ENCODE peak calls at places on chromosomes 6 and 20, in four cellular contexts. One of them, this sample, is unnamed.

GRCh38 chr6:122184260-122184934 is 215.1 kb upstream of the HSF2 start:
- DNase-seq in GM23338: no peak
- DNase-seq in brain microvascular endothelial cell: no peak
- DNase-seq in mesenchymal stem cell: peak; percentile 41
- DNase-seq in this sample: peak; percentile 67

GRCh38 chr6:33297956-33298772 is 578 bp downstream of the RGL2 start:
- DNase-seq in GM23338: peak; percentile 93
- DNase-seq in brain microvascular endothelial cell: peak; percentile 85
- DNase-seq in mesenchymal stem cell: peak; percentile 96
- DNase-seq in this sample: peak; percentile 81

GRCh38 chr6:77015350-77015749 is 447.9 kb downstream of the HTR1B start:
- DNase-seq in GM23338: no peak
- DNase-seq in brain microvascular endothelial cell: peak; percentile 53
- DNase-seq in mesenchymal stem cell: peak; percentile 83
- DNase-seq in this sample: peak; percentile 87

GRCh38 chr6:21595951-21596378 is 2.4 kb downstream of the SOX4 start:
- DNase-seq in GM23338: no peak
- DNase-seq in brain microvascular endothelial cell: no peak
- DNase-seq in mesenchymal stem cell: peak; percentile 21
- DNase-seq in this sample: no peak

GRCh38 chr6:70180904-70181599 is 121.8 kb downstream of the COL9A1 start:
- DNase-seq in GM23338: no peak
- DNase-seq in brain microvascular endothelial cell: no peak
- DNase-seq in mesenchymal stem cell: peak; percentile 40
- DNase-seq in this sample: no peak

GRCh38 chr20:59835448-59836395 is 97.7 kb downstream of the SYCP2 start:
- DNase-seq in GM23338: peak; percentile 61
- DNase-seq in brain microvascular endothelial cell: peak; percentile 38
- DNase-seq in mesenchymal stem cell: no peak
- DNase-seq in this sample: peak; percentile 18

GRCh38 chr6:75493400-75494064 is at the start of gene FILIP1:
- DNase-seq in GM23338: peak; percentile 27
- DNase-seq in brain microvascular endothelial cell: peak; percentile 87
- DNase-seq in mesenchymal stem cell: peak; percentile 79
- DNase-seq in this sample: peak; percentile 78

GRCh38 chr6:33609444-33610034 is 11.6 kb upstream of the ITPR3 start:
- DNase-seq in GM23338: no peak
- DNase-seq in brain microvascular endothelial cell: peak; percentile 20
- DNase-seq in mesenchymal stem cell: no peak
- DNase-seq in this sample: no peak

GRCh38 chr6:34237722-34238506 is 1.2 kb downstream of the HMGA1 start:
- DNase-seq in GM23338: peak; percentile 71
- DNase-seq in brain microvascular endothelial cell: no peak
- DNase-seq in mesenchymal stem cell: peak; percentile 59
- DNase-seq in this sample: peak; percentile 31

GRCh38 chr20:3621111-3621510 is 42.1 kb downstream of the GFRA4 start:
- DNase-seq in GM23338: peak; percentile 61
- DNase-seq in brain microvascular endothelial cell: no peak
- DNase-seq in mesenchymal stem cell: no peak
- DNase-seq in this sample: no peak

GRCh38 chr6:3913077-3913957 is 64.1 kb downstream of the FAM50B start:
- DNase-seq in GM23338: no peak
- DNase-seq in brain microvascular endothelial cell: peak; percentile 97
- DNase-seq in mesenchymal stem cell: peak; percentile 80
- DNase-seq in this sample: peak; percentile 97

GRCh38 chr6:29705389-29706231 is 17.6 kb upstream of the HLA-F start:
- DNase-seq in GM23338: peak; percentile 87
- DNase-seq in brain microvascular endothelial cell: no peak
- DNase-seq in mesenchymal stem cell: peak; percentile 61
- DNase-seq in this sample: peak; percentile 71

GRCh38 chr6:37092851-37093727 is 76.9 kb upstream of the PIM1 start:
- DNase-seq in GM23338: no peak
- DNase-seq in brain microvascular endothelial cell: no peak
- DNase-seq in mesenchymal stem cell: no peak
- DNase-seq in this sample: no peak

GRCh38 chr6:127458190-127458589 is 999 bp downstream of the KIAA0408 start:
- DNase-seq in GM23338: no peak
- DNase-seq in brain microvascular endothelial cell: no peak
- DNase-seq in mesenchymal stem cell: no peak
- DNase-seq in this sample: peak; percentile 51

GRCh38 chr6:3722211-3722621 is 29.3 kb downstream of the PXDC1 start:
- DNase-seq in GM23338: peak; percentile 35
- DNase-seq in brain microvascular endothelial cell: no peak
- DNase-seq in mesenchymal stem cell: no peak
- DNase-seq in this sample: peak; percentile 71

GRCh38 chr6:152661776-152662175 is 24.6 kb upstream of the SYNE1 start:
- DNase-seq in GM23338: no peak
- DNase-seq in brain microvascular endothelial cell: no peak
- DNase-seq in mesenchymal stem cell: no peak
- DNase-seq in this sample: no peak

GRCh38 chr20:20452254-20452676 is 84.4 kb downstream of the INSM1 start:
- DNase-seq in GM23338: peak; percentile 92
- DNase-seq in brain microvascular endothelial cell: peak; percentile 46
- DNase-seq in mesenchymal stem cell: peak; percentile 63
- DNase-seq in this sample: peak; percentile 59

GRCh38 chr6:82955841-82956240 is 109.8 kb downstream of the UBE3D start:
- DNase-seq in GM23338: no peak
- DNase-seq in brain microvascular endothelial cell: peak; percentile 34
- DNase-seq in mesenchymal stem cell: peak; percentile 90
- DNase-seq in this sample: peak; percentile 68

GRCh38 chr6:56570434-56571359 is 72.0 kb downstream of the DST start:
- DNase-seq in GM23338: peak; percentile 51
- DNase-seq in brain microvascular endothelial cell: no peak
- DNase-seq in mesenchymal stem cell: peak; percentile 49
- DNase-seq in this sample: peak; percentile 62

GRCh38 chr6:54135665-54136370 is 24.6 kb downstream of the MLIP start:
- DNase-seq in GM23338: no peak
- DNase-seq in brain microvascular endothelial cell: peak; percentile 53
- DNase-seq in mesenchymal stem cell: peak; percentile 47
- DNase-seq in this sample: peak; percentile 93

GRCh38 chr6:139219271-139219729 is 72.5 kb downstream of the TXLNB start:
- DNase-seq in GM23338: peak; percentile 86
- DNase-seq in brain microvascular endothelial cell: peak; percentile 88
- DNase-seq in mesenchymal stem cell: peak; percentile 94
- DNase-seq in this sample: peak; percentile 95
- H3K4me3 ChIP-seq in GM23338: no peak overlapping the region
- H3K4me3 ChIP-seq in brain microvascular endothelial cell: no peak overlapping the region
- H3K4me3 ChIP-seq in mesenchymal stem cell: no peak overlapping the region
- H3K4me3 ChIP-seq in this sample: no peak overlapping the region

GRCh38 chr6:106702046-106702445 is 72.7 kb downstream of the QRSL1 start:
- DNase-seq in GM23338: no peak
- DNase-seq in brain microvascular endothelial cell: no peak
- DNase-seq in mesenchymal stem cell: no peak
- DNase-seq in this sample: no peak
- H3K4me3 ChIP-seq in GM23338: no peak overlapping the region
- H3K4me3 ChIP-seq in brain microvascular endothelial cell: no peak overlapping the region
- H3K4me3 ChIP-seq in mesenchymal stem cell: no peak overlapping the region
- H3K4me3 ChIP-seq in this sample: no peak overlapping the region

GRCh38 chr6:162063666-162064065 is 663.9 kb downstream of the PRKN start:
- DNase-seq in GM23338: no peak
- DNase-seq in brain microvascular endothelial cell: no peak
- DNase-seq in mesenchymal stem cell: no peak
- DNase-seq in this sample: no peak

GRCh38 chr6:162069995-162070394 is 657.6 kb downstream of the PRKN start:
- DNase-seq in GM23338: no peak
- DNase-seq in brain microvascular endothelial cell: no peak
- DNase-seq in mesenchymal stem cell: no peak
- DNase-seq in this sample: peak; percentile 42

GRCh38 chr6:162070639-162071038 is 656.9 kb downstream of the PRKN start:
- DNase-seq in GM23338: no peak
- DNase-seq in brain microvascular endothelial cell: no peak
- DNase-seq in mesenchymal stem cell: no peak
- DNase-seq in this sample: no peak

GRCh38 chr6:162068340-162068739 is 659.2 kb downstream of the PRKN start:
- DNase-seq in GM23338: no peak
- DNase-seq in brain microvascular endothelial cell: no peak
- DNase-seq in mesenchymal stem cell: no peak
- DNase-seq in this sample: no peak
- H3K4me3 ChIP-seq in GM23338: no peak overlapping the region
- H3K4me3 ChIP-seq in brain microvascular endothelial cell: no peak overlapping the region
- H3K4me3 ChIP-seq in mesenchymal stem cell: no peak overlapping the region
- H3K4me3 ChIP-seq in this sample: no peak overlapping the region

DNA sequence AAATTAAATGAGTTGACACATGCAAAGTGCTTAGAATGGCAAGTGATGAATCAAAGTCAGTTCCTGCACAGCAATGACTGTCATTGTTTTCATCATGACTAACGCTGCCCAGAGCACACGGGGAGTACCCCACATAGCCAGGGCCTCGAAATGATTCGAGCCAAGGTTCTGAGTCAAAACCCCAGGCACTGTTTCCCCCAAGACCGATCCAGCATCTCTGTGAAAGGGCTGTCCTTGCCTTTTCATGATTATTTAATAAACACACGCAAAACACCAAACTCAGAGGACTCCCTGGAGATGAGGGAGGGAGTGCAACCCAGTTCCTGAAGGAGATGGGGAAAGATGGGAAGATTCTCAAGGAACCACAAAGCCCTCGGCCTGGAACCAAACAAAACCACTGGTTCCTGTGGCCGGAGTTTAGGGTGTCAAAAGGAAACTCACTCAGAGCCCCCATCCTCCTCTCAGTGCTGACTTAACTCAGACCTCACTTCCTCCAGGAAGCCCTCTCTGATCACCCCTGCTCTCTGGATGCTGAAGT is 3.8 kb downstream of the PREX1 start:
- DNase-seq in GM23338: no peak
- DNase-seq in brain microvascular endothelial cell: peak; percentile 76
- DNase-seq in mesenchymal stem cell: no peak
- DNase-seq in this sample: peak; percentile 63
- H3K4me3 ChIP-seq in GM23338: no peak overlapping the region
- H3K4me3 ChIP-seq in brain microvascular endothelial cell: no peak overlapping the region
- H3K4me3 ChIP-seq in mesenchymal stem cell: no peak overlapping the region
- H3K4me3 ChIP-seq in this sample: no peak overlapping the region

GRCh38 chr20:35881676-35882075 is 72.6 kb downstream of the SCAND1 start:
- DNase-seq in GM23338: no peak
- DNase-seq in brain microvascular endothelial cell: no peak
- DNase-seq in mesenchymal stem cell: no peak
- DNase-seq in this sample: no peak

GRCh38 chr20:35885212-35885611 is 69.1 kb downstream of the SCAND1 start:
- DNase-seq in GM23338: no peak
- DNase-seq in brain microvascular endothelial cell: no peak
- DNase-seq in mesenchymal stem cell: no peak
- DNase-seq in this sample: no peak

GRCh38 chr20:35883341-35883777 is 70.9 kb downstream of the SCAND1 start:
- DNase-seq in GM23338: no peak
- DNase-seq in brain microvascular endothelial cell: peak; percentile 26
- DNase-seq in mesenchymal stem cell: no peak
- DNase-seq in this sample: no peak

GRCh38 chr20:35884541-35884865 is 69.8 kb downstream of the SCAND1 start:
- DNase-seq in GM23338: no peak
- DNase-seq in brain microvascular endothelial cell: no peak
- DNase-seq in mesenchymal stem cell: no peak
- DNase-seq in this sample: no peak

DNA sequence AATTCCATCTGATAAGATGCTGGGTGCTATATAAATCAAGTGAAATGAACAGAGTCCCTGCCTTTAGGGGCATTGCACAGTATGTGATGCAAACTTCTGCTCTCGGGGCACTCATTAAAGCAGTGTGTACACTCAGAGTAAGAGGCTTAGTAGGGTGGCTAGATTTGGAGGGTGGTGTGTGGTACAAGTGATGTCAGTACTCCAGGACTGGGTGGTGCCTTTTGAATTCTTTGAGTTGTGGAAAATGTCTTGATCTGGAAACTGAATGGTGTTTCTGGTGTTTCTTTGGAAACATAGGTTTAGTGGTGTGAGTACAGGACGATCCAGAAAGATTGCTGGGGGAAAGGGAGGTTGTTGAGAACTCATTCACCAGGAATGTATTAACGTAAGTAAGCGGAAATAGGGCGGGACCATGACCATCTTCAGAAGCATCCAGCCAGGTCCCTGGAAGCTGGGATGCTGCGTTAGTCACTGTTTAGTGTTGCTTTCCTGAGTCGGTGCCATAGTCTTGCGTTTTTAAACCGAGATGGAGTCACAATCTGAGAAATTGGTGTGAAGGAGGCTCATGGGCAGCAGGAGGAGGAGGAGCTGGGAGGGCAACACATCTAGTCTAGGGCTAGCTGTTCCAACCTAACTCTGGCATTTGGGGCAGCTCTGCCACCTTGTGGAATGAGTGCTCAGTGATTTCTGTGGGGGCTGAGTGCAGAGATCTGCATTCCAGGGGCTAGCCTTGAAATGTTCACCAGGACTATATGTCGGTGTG is 70.3 kb downstream of the SCAND1 start:
- DNase-seq in GM23338: peak; percentile 87
- DNase-seq in brain microvascular endothelial cell: peak; percentile 100
- DNase-seq in mesenchymal stem cell: peak; percentile 100
- DNase-seq in this sample: peak; percentile 99
- H3K4me3 ChIP-seq in GM23338: no peak overlapping the region
- H3K4me3 ChIP-seq in brain microvascular endothelial cell: peak overlapping the region; percentile 31
- H3K4me3 ChIP-seq in mesenchymal stem cell: no peak overlapping the region
- H3K4me3 ChIP-seq in this sample: peak overlapping the region; percentile 49

DNA sequence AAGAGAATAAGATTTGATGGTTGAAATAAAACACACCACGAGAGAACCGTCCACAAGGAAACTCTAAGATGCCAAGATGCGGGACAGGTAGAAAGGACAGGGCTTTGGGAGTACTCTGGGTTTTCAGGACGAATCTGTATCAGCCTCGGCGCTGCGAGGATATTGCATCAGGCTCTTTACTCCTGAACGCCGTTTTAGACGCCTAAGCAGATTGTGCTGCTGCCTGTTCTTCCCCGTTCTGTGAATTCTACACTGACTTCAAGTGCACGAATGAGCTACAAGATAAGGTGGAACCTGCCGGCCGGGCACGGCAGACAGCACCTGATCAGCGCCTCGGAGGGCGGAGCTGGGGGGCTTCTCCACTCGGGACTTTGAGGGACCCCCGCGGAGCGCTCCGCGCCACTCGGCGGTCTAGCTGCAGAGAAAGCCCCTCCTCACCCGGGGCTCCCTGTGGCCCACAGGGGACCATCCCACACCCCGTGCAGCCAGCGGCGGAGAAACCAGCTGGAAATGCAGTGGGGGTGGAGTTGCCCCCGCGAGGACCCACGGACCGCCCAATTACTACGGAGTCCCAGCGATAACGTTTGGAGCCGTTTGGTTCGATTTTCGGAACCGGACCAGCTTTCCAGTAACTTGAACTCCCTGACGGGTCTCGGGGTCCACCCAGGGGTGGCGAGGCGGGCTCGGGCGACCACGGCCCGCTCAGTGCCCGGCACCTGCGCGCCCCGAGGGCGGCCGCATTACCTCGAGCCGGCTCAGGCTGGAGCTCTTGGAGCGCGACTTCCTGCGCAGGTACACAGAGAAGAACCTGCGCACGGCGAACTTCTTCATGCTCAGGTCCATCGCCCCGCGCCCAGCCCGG is 643 bp downstream of the RPS6KA2 start:
- DNase-seq in GM23338: peak; percentile 80
- DNase-seq in brain microvascular endothelial cell: no peak
- DNase-seq in mesenchymal stem cell: peak; percentile 61
- DNase-seq in this sample: peak; percentile 68
- H3K4me3 ChIP-seq in GM23338: peak overlapping the region; percentile 91
- H3K4me3 ChIP-seq in brain microvascular endothelial cell: peak overlapping the region; percentile 80
- H3K4me3 ChIP-seq in mesenchymal stem cell: peak overlapping the region; percentile 82
- H3K4me3 ChIP-seq in this sample: peak overlapping the region; percentile 82

This sample was measured in choroid plexus epithelial cell.